ENCODE peak calls at places on chromosomes 16 and 17, in four cellular contexts. O, U, Z and N are unnamed samples. For H3K27me3, the result is how much of the 10 kb centered on the place peaks cover.

GRCh38 chr17:31105991-31106390 is 11.2 kb downstream of the NF1 start:
- DNase-seq in Z (no peak), O (no peak), U (no peak), N (no peak)

GRCh38 chr16:69301187-69301586 is 10.0 kb upstream of the VPS4A start:
- DNase-seq in Z (no peak), U (no peak), O (no peak), N (no peak)

GRCh38 chr16:22813946-22814325 is at the start of gene HS3ST2:
- DNase-seq in Z (peak), O (peak), U (peak), N (peak)

GRCh38 chr17:30906101-30906911 is at the start of gene TEFM:
- DNase-seq in Z (peak), U (peak), O (peak), N (peak)

GRCh38 chr17:62778990-62779681 is 29.0 kb downstream of the MARCHF10 start:
- DNase-seq in O (no peak), U (no peak), Z (peak), N (peak)

GRCh38 chr16:57805176-57805575 is 2.9 kb upstream of the KIFC3 start:
- DNase-seq in O (no peak), U (no peak), Z (no peak), N (no peak)

GRCh38 chr17:6455321-6455705 is 11.1 kb downstream of the PIMREG start:
- DNase-seq in U (peak), O (no peak), Z (no peak), N (peak)

GRCh38 chr16:16033208-16033717 is 83.8 kb downstream of the ABCC1 start:
- DNase-seq in O (no peak), Z (no peak), U (no peak), N (no peak)

GRCh38 chr17:7260601-7261376 is 1.5 kb downstream of the CLDN7 start:
- DNase-seq in O (no peak), Z (peak), U (peak), N (no peak)

GRCh38 chr17:75173526-75173925 is 9.2 kb downstream of the SUMO2 start:
- DNase-seq in O (no peak), U (peak), Z (no peak), N (no peak)

GRCh38 chr17:55327225-55328088 is 62.7 kb downstream of the HLF start:
- DNase-seq in O (no peak), Z (no peak), U (no peak), N (no peak)

GRCh38 chr16:1331712-1332617 is 1.5 kb upstream of the BAIAP3 start:
- DNase-seq in Z (no peak), U (no peak), O (no peak), N (no peak)

GRCh38 chr17:17456251-17456650 is 20.5 kb upstream of the MED9 start:
- DNase-seq in O (no peak), U (no peak), Z (no peak), N (no peak)

GRCh38 chr17:50589112-50589712 is 28.7 kb downstream of the CACNA1G start:
- DNase-seq in Z (no peak), U (no peak), O (no peak), N (peak)

GRCh38 chr17:6462692-6463091 is 18.4 kb downstream of the PIMREG start:
- DNase-seq in O (no peak), U (no peak), Z (peak), N (no peak)

GRCh38 chr16:88282221-88283041 is 100.3 kb upstream of the ZNF469 start:
- DNase-seq in O (no peak), U (no peak), Z (peak), N (peak)

GRCh38 chr16:491225-491919 is 36.1 kb upstream of the CAPN15 start:
- DNase-seq in O (no peak), Z (peak), U (no peak), N (no peak)

GRCh38 chr17:81481815-81482505 is 30.6 kb downstream of the ACTG1 start:
- DNase-seq in O (no peak), Z (no peak), U (no peak), N (no peak)

DNA sequence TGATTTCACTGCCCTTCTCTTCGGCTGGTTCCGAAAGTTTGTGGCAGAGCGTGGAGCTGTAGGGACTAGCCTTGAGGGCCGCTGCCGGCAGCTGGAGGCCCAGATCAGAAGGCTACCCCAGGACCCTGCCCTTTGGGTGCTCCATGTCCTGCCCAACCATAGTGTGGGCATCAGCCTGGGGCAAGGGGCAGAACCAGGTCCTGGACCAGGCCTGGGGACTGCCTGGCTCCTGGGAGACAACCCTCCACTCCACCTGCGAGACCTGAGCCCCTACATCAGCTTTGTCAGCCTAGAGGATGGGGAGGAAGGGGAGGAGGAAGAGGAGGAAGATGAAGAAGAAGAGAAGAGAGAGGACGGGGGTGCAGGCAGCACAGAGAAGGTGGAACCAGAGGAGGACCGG is 856 bp upstream of the CXCL16 start:
- DNase-seq in U (no peak), O (no peak), Z (no peak), N (no peak)
- H3K27me3 ChIP-seq in U (under half), O (under half), Z (under half), N (under half)

GRCh38 chr17:78042542-78042941 is 84.0 kb downstream of the TNRC6C start:
- DNase-seq in U (no peak), Z (no peak), O (no peak), N (no peak)

GRCh38 chr17:78041401-78042179 is 83.1 kb downstream of the TNRC6C start:
- DNase-seq in U (no peak), Z (no peak), O (peak), N (no peak)

GRCh38 chr17:78038748-78039288 is 80.3 kb downstream of the TNRC6C start:
- DNase-seq in O (no peak), U (no peak), Z (no peak), N (no peak)

GRCh38 chr17:78039581-78039980 is 81.1 kb downstream of the TNRC6C start:
- DNase-seq in U (no peak), Z (no peak), O (no peak), N (no peak)

DNA sequence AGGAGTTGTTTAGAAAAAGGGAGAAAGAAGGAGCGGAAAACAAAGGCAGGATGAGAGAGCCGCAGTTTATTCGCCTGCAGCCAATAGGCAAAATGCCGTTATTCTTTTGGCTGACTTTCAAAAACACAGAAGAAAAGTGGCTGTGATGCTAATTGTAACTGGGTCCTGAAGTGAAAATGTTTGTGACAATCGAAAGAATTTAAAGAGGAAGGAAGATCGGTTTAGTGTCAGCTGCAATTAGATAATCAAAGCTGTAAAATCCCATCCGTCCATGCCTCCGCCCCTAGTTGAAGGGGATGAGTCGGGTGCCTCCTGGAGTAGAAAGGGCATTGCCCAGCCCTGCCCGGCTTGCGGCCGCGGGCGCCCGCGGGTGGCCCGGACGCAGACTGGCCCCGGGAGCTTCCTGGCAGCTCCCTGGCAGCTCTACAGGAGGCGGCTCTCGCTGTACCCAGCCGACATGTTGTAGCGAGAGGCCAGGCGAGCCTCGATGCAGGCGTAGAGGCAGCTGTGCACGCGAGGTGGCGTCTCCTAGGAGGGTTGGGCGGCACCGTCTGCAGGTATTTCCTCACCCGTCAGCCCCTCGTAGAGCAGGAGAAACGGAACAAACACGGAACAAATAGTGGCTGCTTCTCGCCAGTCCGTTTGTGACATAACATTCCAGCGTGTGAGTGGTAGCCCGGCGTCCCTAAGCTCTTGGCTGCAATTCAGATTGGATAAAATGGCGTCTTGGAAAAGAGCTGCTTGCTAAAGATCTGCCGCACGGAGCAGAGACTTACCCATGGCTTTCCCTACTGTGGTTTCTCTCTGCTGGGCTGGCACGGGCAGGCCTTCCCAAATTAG is 82.3 kb downstream of the TNRC6C start:
- DNase-seq in O (peak), Z (peak), U (peak), N (no peak)
- TF ChIP-seq CTCF in O (peak), Z (no peak), U (no peak), N (peak)

DNA sequence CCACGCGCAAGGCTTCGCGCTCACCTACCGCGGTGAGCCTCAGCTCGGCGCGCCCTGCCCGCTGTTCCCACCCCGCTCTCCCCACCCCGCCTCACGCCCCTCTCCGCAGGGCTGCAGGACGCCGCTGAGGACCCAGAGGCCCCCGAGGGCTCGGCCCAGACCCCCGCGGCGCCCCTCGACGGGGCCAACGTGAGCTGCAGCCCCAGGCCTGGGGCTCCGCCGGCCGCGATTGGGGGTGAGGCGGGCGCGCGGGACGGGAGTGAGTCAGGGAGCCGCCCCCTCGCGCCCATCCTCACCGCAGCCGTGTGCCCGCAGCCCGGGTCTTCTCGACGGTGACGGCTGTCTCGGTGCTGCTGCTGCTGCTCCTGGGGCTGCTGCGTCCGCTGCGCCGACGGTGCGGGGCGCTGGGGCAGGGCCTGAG is 1.9 kb upstream of the PAQR4 start:
- DNase-seq in U (no peak), Z (peak), O (no peak), N (no peak)
- H3K27me3 ChIP-seq in U (under half), Z (half or more), O (under half), N (under half)

DNA sequence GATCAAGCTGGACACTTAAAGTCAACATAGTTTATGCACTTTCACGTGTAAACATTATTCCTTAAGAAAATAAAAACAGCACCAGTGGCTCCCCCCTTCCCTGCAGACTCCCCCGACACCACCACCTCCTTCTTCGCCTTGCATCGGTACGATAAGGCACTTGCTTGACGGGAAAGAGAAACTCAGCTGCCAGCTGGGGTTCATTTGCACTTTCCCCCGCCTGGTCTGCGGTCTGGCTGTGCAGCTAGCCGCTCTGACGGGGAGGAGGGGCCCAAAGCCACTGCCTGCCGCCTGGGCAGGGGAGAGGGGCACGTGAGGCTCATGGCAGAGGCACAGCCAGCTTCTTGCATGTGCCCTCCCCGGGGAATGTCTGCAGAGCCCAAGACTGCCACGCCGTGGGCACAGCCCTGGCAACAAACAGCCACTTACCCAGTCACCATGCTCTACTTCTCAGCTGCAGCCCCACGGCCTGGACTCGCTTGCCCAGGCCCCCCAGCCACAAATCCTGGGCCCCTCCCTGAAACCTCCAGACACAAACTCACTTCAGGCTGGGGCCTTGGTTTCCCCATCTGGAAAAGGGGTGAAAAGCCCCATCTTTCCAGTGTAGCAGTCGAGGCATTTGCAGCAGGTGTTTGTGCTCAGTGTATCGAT is 16.5 kb upstream of the PRM1 start:
- DNase-seq in Z (peak), O (peak), U (peak), N (no peak)
- TF ChIP-seq CTCF in Z (no peak), O (no peak), U (peak), N (peak)

GRCh38 chr17:38602862-38603785 is 2.6 kb downstream of the SRCIN1 start:
- DNase-seq in Z (peak), U (no peak), O (no peak), N (no peak)
- H3K27me3 ChIP-seq in Z (under half), U (under half), O (under half), N (half or more)

DNA sequence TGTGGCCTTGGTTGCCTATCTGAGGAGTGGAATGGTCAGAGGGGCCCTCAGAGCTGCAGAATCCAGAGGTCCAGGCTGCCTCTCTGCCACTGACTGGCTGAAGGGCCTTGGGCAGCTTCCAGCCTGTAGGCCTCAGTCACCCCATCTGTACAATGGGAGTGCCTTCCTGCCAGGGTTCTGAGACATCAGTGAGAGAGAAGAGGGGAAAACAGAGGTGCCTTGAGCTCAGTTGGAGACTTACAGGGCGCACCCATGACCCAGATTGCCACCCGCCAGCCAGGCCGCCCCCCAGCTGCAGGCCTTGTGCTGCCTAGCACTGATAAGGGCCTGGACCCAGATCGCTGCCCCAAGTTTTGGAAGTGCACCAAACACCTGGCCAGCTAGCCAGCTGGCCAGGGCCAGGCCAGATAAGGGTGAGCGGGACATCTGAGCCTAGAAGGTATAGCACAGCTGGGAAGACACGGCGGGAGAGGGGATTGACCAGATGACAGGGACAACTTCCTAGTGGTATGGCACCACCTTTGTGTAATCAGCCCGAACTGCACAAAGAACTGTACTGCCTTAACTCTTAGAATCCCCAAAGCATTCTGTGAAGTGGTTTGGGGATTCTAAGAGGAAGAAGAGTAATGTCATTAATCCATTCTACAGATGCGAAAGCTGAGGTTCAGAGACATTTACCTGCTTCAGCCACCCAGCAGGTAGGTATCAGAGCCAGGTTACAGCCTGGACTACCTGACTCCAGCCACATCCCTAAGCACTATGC is 1.4 kb downstream of the SLC4A1 start:
- DNase-seq in O (no peak), U (no peak), Z (no peak), N (no peak)
- TF ChIP-seq CTCF in O (no peak), U (no peak), Z (no peak), N (peak)

DNA sequence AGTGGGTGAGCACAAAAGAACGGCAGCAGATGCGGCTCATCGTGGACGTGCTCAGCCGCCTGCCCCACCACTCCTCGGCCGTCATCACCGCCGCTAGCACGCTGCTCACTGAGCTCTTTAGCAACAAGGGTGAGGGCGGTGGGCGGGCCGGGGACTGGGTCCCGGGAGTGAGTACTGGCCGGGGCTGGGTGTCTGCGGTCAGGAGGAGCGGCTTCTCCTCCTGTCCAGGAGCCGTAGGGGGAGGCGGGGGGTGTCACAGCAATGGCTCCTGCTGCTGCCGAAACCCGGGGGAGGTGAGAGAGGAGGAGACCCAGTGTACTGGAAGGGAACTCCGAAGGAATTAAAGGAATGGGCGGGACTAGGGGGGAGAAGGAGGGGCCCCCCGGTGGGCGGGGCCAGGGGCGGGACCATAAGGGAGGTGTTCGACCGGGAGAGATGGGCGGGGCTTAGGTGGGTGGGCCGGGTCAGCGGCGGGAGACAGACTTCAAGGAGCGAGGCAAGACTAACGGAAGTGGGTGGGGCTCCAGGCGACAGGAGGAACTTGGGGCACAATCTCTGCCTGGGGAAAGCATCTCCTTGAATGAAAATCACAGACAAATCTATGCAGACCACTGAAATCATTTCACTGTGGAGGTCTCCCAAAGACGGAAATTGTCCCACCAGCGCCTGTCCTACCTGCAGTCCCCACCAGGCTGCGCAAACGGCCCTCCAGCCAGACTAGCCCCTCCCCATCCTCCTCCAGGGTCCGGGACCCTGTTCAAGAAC is 2.3 kb downstream of the NAGS start:
- DNase-seq in O (peak), U (peak), Z (peak), N (peak)
- H3K27me3 ChIP-seq in O (under half), U (under half), Z (under half), N (under half)

DNA sequence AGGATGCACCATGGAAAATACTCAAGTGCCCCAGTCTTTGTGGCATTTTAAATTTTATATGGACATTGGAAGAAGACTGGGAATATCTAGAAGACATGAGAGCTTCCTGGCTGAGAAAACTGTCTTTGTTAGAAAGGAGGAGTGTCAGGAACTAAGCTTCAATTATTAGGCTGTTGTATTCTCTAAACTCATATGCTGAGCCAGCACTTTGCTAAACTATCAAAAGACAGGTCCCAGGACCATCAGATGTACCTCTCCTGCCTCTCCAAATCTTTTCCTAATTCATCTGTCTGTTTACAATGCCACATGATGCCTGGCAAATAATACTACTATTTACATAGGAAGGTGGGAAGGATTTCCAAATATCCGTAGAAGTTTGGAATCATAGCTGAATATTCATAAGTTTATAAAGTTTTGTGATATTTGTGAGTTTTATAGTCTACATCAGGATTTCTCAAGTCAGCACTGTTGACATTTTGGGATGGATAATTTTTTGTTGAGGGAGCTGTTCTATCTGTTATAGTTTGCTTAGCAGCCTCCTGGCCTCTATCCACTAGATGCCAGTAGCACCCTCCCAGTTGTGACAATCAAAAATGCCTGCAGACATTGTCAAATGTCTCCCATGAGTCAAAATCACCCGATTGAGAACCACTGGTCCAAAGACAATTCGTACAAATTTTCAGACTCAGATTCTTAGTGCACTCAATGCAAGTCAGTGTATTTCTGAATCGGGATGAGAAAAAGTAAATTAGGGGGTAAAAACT is 61.2 kb upstream of the NETO2 start:
- DNase-seq in O (peak), U (no peak), Z (no peak), N (no peak)
- TF ChIP-seq CTCF in O (peak), U (no peak), Z (no peak), N (peak)

DNA sequence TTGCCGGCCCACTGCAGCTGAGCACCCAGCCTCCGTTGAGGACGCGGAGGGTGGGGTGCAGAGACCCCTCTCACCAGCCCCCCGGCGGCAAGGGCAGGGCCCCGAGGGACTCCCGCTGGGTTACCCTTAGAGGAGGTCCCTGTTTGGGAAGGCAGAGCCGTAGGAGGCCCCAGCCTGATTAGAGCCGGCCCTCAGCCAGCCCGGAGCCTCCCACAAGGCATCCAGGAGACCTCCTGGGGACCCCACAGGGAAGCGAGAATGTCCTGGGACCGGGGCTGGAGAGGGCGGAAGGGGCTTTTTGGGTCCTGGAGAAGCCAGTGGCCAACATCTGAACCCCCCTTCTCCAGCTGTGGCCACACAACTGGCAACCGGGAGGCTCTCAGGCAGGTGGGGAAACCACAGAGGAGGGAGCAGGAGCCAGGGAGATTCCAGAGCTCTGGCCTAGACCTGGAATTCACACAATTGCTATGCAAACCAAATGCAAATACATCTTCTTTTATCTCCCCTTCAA is 21.7 kb upstream of the SP6 start:
- DNase-seq in U (no peak), O (no peak), Z (no peak), N (no peak)
- H3K27me3 ChIP-seq in U (under half), O (under half), Z (under half), N (half or more)